ENCODE peak calls at places on chromosomes 1 and 21, in seven cellular contexts. One of them, this sample, is unnamed. For H3K4me1 and H3K9me3, the result is how much of the 10 kb centered on the place peaks cover.

GRCh38 chr1:28955930-28956552 is 41.7 kb downstream of the EPB41 start:
- DNase-seq in CD8-positive, alpha-beta T cell: no peak
- DNase-seq in uterus: no peak
- DNase-seq in fibroblast of lung: peak
- DNase-seq in endothelial cell of umbilical vein: no peak
- DNase-seq in transverse colon: no peak
- DNase-seq in esophagus squamous epithelium: no peak
- DNase-seq in this sample: no peak

GRCh38 chr1:155909894-155910293 is 1.3 kb downstream of the RIT1 start:
- DNase-seq in CD8-positive, alpha-beta T cell: no peak
- DNase-seq in uterus: no peak
- DNase-seq in fibroblast of lung: peak
- DNase-seq in endothelial cell of umbilical vein: peak
- DNase-seq in transverse colon: no peak
- DNase-seq in esophagus squamous epithelium: no peak
- DNase-seq in this sample: no peak

GRCh38 chr21:45570826-45571601 is 28.8 kb upstream of the SLC19A1 start:
- DNase-seq in CD8-positive, alpha-beta T cell: no peak
- DNase-seq in uterus: peak
- DNase-seq in fibroblast of lung: peak
- DNase-seq in endothelial cell of umbilical vein: no peak
- DNase-seq in transverse colon: no peak
- DNase-seq in esophagus squamous epithelium: no peak
- DNase-seq in this sample: peak

GRCh38 chr1:25973610-25974355 is 24.1 kb downstream of the PAFAH2 start:
- DNase-seq in CD8-positive, alpha-beta T cell: no peak
- DNase-seq in uterus: no peak
- DNase-seq in fibroblast of lung: no peak
- DNase-seq in endothelial cell of umbilical vein: no peak
- DNase-seq in transverse colon: no peak
- DNase-seq in esophagus squamous epithelium: no peak
- DNase-seq in this sample: no peak

GRCh38 chr1:5415621-5416020 is 576.6 kb downstream of the NPHP4 start:
- DNase-seq in CD8-positive, alpha-beta T cell: no peak
- DNase-seq in uterus: no peak
- DNase-seq in fibroblast of lung: no peak
- DNase-seq in endothelial cell of umbilical vein: no peak
- DNase-seq in transverse colon: no peak
- DNase-seq in esophagus squamous epithelium: no peak
- DNase-seq in this sample: no peak

GRCh38 chr1:87108228-87108627 is 193.8 kb downstream of the HS2ST1 start:
- DNase-seq in CD8-positive, alpha-beta T cell: no peak
- DNase-seq in uterus: no peak
- DNase-seq in fibroblast of lung: no peak
- DNase-seq in endothelial cell of umbilical vein: no peak
- DNase-seq in transverse colon: no peak
- DNase-seq in esophagus squamous epithelium: no peak
- DNase-seq in this sample: no peak

GRCh38 chr1:89871768-89872473 is 51.1 kb downstream of the LRRC8D start:
- DNase-seq in CD8-positive, alpha-beta T cell: no peak
- DNase-seq in uterus: no peak
- DNase-seq in fibroblast of lung: no peak
- DNase-seq in endothelial cell of umbilical vein: no peak
- DNase-seq in transverse colon: no peak
- DNase-seq in esophagus squamous epithelium: no peak
- DNase-seq in this sample: no peak

GRCh38 chr1:206631085-206631509 is 4.2 kb upstream of the DYRK3 start:
- DNase-seq in CD8-positive, alpha-beta T cell: no peak
- DNase-seq in uterus: peak
- DNase-seq in fibroblast of lung: peak
- DNase-seq in endothelial cell of umbilical vein: peak
- DNase-seq in transverse colon: peak
- DNase-seq in esophagus squamous epithelium: peak
- DNase-seq in this sample: no peak

GRCh38 chr1:248696775-248697174 is 5.8 kb downstream of the OR14I1 start:
- DNase-seq in CD8-positive, alpha-beta T cell: no peak
- DNase-seq in uterus: no peak
- DNase-seq in fibroblast of lung: no peak
- DNase-seq in endothelial cell of umbilical vein: no peak
- DNase-seq in transverse colon: no peak
- DNase-seq in esophagus squamous epithelium: no peak
- DNase-seq in this sample: no peak

GRCh38 chr1:25257176-25257575 is 9.9 kb upstream of the RSRP1 start:
- DNase-seq in CD8-positive, alpha-beta T cell: no peak
- DNase-seq in uterus: no peak
- DNase-seq in fibroblast of lung: peak
- DNase-seq in endothelial cell of umbilical vein: no peak
- DNase-seq in transverse colon: no peak
- DNase-seq in esophagus squamous epithelium: no peak
- DNase-seq in this sample: no peak

GRCh38 chr1:204438628-204439027 is 27.0 kb upstream of the PPP1R15B start:
- DNase-seq in CD8-positive, alpha-beta T cell: no peak
- DNase-seq in uterus: peak
- DNase-seq in fibroblast of lung: peak
- DNase-seq in endothelial cell of umbilical vein: peak
- DNase-seq in transverse colon: no peak
- DNase-seq in esophagus squamous epithelium: no peak
- DNase-seq in this sample: peak

GRCh38 chr1:66253330-66253921 is 280.5 kb upstream of the SGIP1 start:
- DNase-seq in CD8-positive, alpha-beta T cell: no peak
- DNase-seq in uterus: no peak
- DNase-seq in fibroblast of lung: peak
- DNase-seq in endothelial cell of umbilical vein: peak
- DNase-seq in transverse colon: no peak
- DNase-seq in esophagus squamous epithelium: no peak
- DNase-seq in this sample: no peak

GRCh38 chr1:174090476-174090875 is 68.3 kb upstream of the RC3H1 start:
- DNase-seq in CD8-positive, alpha-beta T cell: no peak
- DNase-seq in uterus: no peak
- DNase-seq in fibroblast of lung: no peak
- DNase-seq in endothelial cell of umbilical vein: no peak
- DNase-seq in transverse colon: no peak
- DNase-seq in esophagus squamous epithelium: no peak
- DNase-seq in this sample: no peak

GRCh38 chr1:165686121-165686970 is 12.0 kb downstream of the ALDH9A1 start:
- DNase-seq in CD8-positive, alpha-beta T cell: no peak
- DNase-seq in uterus: no peak
- DNase-seq in fibroblast of lung: no peak
- DNase-seq in endothelial cell of umbilical vein: no peak
- DNase-seq in transverse colon: no peak
- DNase-seq in esophagus squamous epithelium: no peak
- DNase-seq in this sample: no peak

GRCh38 chr1:147272042-147272441 is 29.6 kb downstream of the CHD1L start:
- DNase-seq in CD8-positive, alpha-beta T cell: no peak
- DNase-seq in uterus: no peak
- DNase-seq in fibroblast of lung: no peak
- DNase-seq in endothelial cell of umbilical vein: no peak
- DNase-seq in transverse colon: no peak
- DNase-seq in esophagus squamous epithelium: no peak
- DNase-seq in this sample: no peak

GRCh38 chr1:85992756-85993155 is 163.8 kb downstream of the COL24A1 start:
- DNase-seq in CD8-positive, alpha-beta T cell: no peak
- DNase-seq in uterus: no peak
- DNase-seq in fibroblast of lung: peak
- DNase-seq in endothelial cell of umbilical vein: peak
- DNase-seq in transverse colon: no peak
- DNase-seq in esophagus squamous epithelium: no peak
- DNase-seq in this sample: no peak

GRCh38 chr1:183048087-183049085 is 25.2 kb downstream of the LAMC1 start:
- DNase-seq in CD8-positive, alpha-beta T cell: no peak
- DNase-seq in uterus: no peak
- DNase-seq in fibroblast of lung: no peak
- DNase-seq in endothelial cell of umbilical vein: no peak
- DNase-seq in transverse colon: no peak
- DNase-seq in esophagus squamous epithelium: no peak
- DNase-seq in this sample: no peak

GRCh38 chr1:183052861-183053260 is 29.6 kb downstream of the LAMC1 start:
- DNase-seq in CD8-positive, alpha-beta T cell: no peak
- DNase-seq in uterus: no peak
- DNase-seq in fibroblast of lung: no peak
- DNase-seq in endothelial cell of umbilical vein: peak
- DNase-seq in transverse colon: no peak
- DNase-seq in esophagus squamous epithelium: no peak
- DNase-seq in this sample: no peak

DNA sequence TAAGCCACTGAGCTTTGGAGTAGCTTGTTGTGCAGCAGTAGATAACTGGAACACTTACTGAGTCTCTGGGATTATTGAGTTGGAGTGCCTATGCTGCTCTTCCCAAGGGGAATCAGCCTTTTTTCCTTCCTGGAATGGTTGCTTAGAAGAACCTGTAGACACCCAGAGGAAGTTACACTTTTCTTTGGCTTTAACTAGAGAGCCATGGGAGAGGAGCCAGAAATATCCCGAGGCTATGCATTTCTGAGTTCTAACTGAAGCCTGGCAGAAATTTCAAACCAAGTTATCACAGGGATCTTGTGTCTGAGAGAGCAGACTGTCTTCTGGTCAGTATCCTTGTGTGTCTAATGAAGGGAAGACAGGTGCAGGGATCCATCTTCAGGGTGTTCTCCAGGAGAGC is 28.3 kb downstream of the LAMC1 start:
- DNase-seq in CD8-positive, alpha-beta T cell: no peak
- DNase-seq in uterus: no peak
- DNase-seq in fibroblast of lung: no peak
- DNase-seq in endothelial cell of umbilical vein: no peak
- DNase-seq in transverse colon: no peak
- DNase-seq in esophagus squamous epithelium: no peak
- DNase-seq in this sample: no peak
- H3K4me1 ChIP-seq in CD8-positive, alpha-beta T cell: under half
- H3K4me1 ChIP-seq in uterus: under half
- H3K4me1 ChIP-seq in fibroblast of lung: under half
- H3K4me1 ChIP-seq in endothelial cell of umbilical vein: under half
- H3K4me1 ChIP-seq in transverse colon: under half
- H3K4me1 ChIP-seq in esophagus squamous epithelium: under half
- H3K4me1 ChIP-seq in this sample: half or more

DNA sequence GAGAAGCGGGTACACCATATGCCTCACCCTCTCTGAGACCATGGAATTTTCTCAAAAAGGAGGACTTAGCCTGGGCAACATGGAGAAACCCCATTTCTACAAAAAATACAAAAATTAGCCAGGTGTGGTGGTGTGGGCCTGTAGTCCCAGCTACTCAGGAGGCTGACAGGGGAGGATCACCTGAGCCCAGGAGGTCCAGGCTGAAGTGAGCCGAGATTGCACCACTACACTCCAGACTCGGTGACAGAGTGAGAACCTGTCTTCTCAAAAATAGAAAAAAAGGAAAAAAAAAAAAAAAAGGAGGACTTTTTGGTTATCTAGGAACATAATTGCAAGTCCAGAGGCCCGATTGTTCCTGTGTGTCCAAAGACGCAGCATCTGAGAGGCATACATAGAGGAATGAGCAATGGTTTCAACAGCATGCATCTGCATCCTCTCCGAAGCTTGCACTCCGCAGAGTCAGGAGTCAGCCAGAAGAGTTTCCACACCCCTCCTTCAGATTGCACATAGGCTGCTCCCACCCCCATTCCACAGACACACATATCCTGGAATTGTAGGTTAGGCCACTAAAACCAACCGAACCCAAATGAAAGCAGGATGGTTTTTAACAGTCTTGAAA is 2.5 kb upstream of the TBX15 start:
- DNase-seq in CD8-positive, alpha-beta T cell: no peak
- DNase-seq in uterus: no peak
- DNase-seq in fibroblast of lung: no peak
- DNase-seq in endothelial cell of umbilical vein: no peak
- DNase-seq in transverse colon: no peak
- DNase-seq in esophagus squamous epithelium: no peak
- DNase-seq in this sample: no peak
- H3K9me3 ChIP-seq in CD8-positive, alpha-beta T cell: under half
- H3K9me3 ChIP-seq in uterus: under half
- H3K9me3 ChIP-seq in fibroblast of lung: under half
- H3K9me3 ChIP-seq in endothelial cell of umbilical vein: under half
- H3K9me3 ChIP-seq in transverse colon: under half
- H3K9me3 ChIP-seq in esophagus squamous epithelium: under half
- H3K9me3 ChIP-seq in this sample: under half

DNA sequence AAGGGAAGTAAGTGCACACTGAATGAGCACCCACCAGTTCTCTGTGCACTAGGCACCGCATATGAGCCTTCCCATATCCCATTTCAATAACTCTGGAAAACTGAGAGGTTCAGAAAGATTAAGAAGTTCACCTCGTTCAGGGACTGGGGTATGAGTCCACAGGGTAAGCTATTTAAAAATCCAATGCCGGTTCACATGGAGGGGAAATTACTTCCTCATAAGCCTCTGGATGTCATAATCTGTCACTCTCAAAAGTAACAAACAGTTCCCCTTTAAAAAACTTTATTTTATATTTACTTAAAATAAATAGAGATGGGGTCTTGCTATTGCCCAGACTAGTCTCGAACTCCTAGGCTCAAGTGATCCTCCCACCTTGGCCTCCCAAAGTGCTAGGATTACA is 1.9 kb downstream of the OR2B11 start:
- DNase-seq in CD8-positive, alpha-beta T cell: no peak
- DNase-seq in uterus: no peak
- DNase-seq in fibroblast of lung: no peak
- DNase-seq in endothelial cell of umbilical vein: no peak
- DNase-seq in transverse colon: no peak
- DNase-seq in esophagus squamous epithelium: no peak
- DNase-seq in this sample: no peak
- H3K27ac ChIP-seq in CD8-positive, alpha-beta T cell: no peak
- H3K27ac ChIP-seq in uterus: no peak
- H3K27ac ChIP-seq in fibroblast of lung: no peak
- H3K27ac ChIP-seq in endothelial cell of umbilical vein: no peak
- H3K27ac ChIP-seq in transverse colon: no peak
- H3K27ac ChIP-seq in esophagus squamous epithelium: no peak
- H3K27ac ChIP-seq in this sample: no peak

DNA sequence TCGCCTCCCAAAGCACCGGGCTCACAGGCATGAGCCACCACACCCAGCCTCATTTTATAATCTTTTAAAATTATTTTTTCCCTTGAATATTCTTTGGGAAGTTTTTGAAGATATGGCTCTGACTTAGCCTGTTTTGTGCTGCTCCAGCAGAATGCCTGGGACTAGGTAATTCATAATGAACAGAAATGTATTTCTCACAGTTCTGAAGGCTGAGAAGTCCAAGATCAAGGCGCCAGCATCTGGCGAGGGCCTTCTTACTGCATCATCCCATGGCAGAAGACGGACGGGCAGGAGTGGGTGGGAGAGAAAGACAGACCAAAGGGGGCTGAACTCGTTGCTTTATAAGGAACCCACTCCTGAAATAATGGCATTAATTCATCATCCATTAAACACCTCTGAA is 99.0 kb upstream of the SLC25A33 start:
- DNase-seq in CD8-positive, alpha-beta T cell: no peak
- DNase-seq in uterus: no peak
- DNase-seq in fibroblast of lung: no peak
- DNase-seq in endothelial cell of umbilical vein: no peak
- DNase-seq in transverse colon: no peak
- DNase-seq in esophagus squamous epithelium: no peak
- DNase-seq in this sample: no peak
- H3K4me1 ChIP-seq in CD8-positive, alpha-beta T cell: under half
- H3K4me1 ChIP-seq in uterus: under half
- H3K4me1 ChIP-seq in fibroblast of lung: under half
- H3K4me1 ChIP-seq in endothelial cell of umbilical vein: under half
- H3K4me1 ChIP-seq in transverse colon: under half
- H3K4me1 ChIP-seq in esophagus squamous epithelium: under half
- H3K4me1 ChIP-seq in this sample: half or more

GRCh38 chr1:227576152-227576551 is 12.8 kb downstream of the ZNF678 start:
- DNase-seq in CD8-positive, alpha-beta T cell: no peak
- DNase-seq in uterus: no peak
- DNase-seq in fibroblast of lung: peak
- DNase-seq in endothelial cell of umbilical vein: no peak
- DNase-seq in transverse colon: no peak
- DNase-seq in esophagus squamous epithelium: no peak
- DNase-seq in this sample: no peak
- H3K9me3 ChIP-seq in CD8-positive, alpha-beta T cell: under half
- H3K9me3 ChIP-seq in uterus: under half
- H3K9me3 ChIP-seq in fibroblast of lung: under half
- H3K9me3 ChIP-seq in endothelial cell of umbilical vein: under half
- H3K9me3 ChIP-seq in transverse colon: under half
- H3K9me3 ChIP-seq in esophagus squamous epithelium: under half
- H3K9me3 ChIP-seq in this sample: under half

GRCh38 chr1:179786815-179787736 is 44.0 kb downstream of the FAM163A start:
- DNase-seq in CD8-positive, alpha-beta T cell: no peak
- DNase-seq in uterus: no peak
- DNase-seq in fibroblast of lung: no peak
- DNase-seq in endothelial cell of umbilical vein: no peak
- DNase-seq in transverse colon: no peak
- DNase-seq in esophagus squamous epithelium: no peak
- DNase-seq in this sample: no peak
- H3K27ac ChIP-seq in CD8-positive, alpha-beta T cell: no peak
- H3K27ac ChIP-seq in uterus: no peak
- H3K27ac ChIP-seq in fibroblast of lung: no peak
- H3K27ac ChIP-seq in endothelial cell of umbilical vein: no peak
- H3K27ac ChIP-seq in transverse colon: no peak
- H3K27ac ChIP-seq in esophagus squamous epithelium: no peak
- H3K27ac ChIP-seq in this sample: no peak